ENCODE peak calls at places on chromosomes 2 and 18, in seven cellular contexts. T is H1, U is breast epithelium, P is HCT116, C is sigmoid colon, Y is endothelial cell of umbilical vein, D is HepG2. L is an unnamed sample.
A peak's percentile ranks its signal among the peaks of the same experiment; 100 is the strongest.

GRCh38 chr2:134160793-134161504 is 92.9 kb upstream of the MGAT5 start:
- DNase-seq in C (no peak), D (no peak), T (no peak), U (no peak), P (no peak), Y (peak; percentile 77), L (no peak)

GRCh38 chr2:70748002-70748779 is 19.8 kb downstream of the ADD2 start:
- DNase-seq in U (no peak), T (peak; percentile 38), P (peak; percentile 10), D (peak; percentile 16), C (no peak), Y (no peak), L (no peak)

GRCh38 chr2:213932-214693 is 49.7 kb downstream of the SH3YL1 start:
- DNase-seq in T (no peak), P (no peak), U (no peak), Y (no peak), C (no peak), D (no peak), L (no peak)

GRCh38 chr2:133812826-133813617 is 244.8 kb upstream of the NCKAP5 start:
- DNase-seq in P (peak; percentile 65), D (no peak), Y (peak; percentile 78), U (no peak), C (no peak), T (no peak), L (no peak)

GRCh38 chr2:88711897-88712296 is 20.4 kb downstream of the RPIA start:
- DNase-seq in C (no peak), Y (no peak), P (no peak), T (no peak), D (no peak), U (no peak), L (no peak)

GRCh38 chr2:74332550-74333174 is 10.6 kb downstream of the SLC4A5 start:
- DNase-seq in D (no peak), Y (no peak), P (no peak), C (no peak), U (no peak), T (no peak), L (no peak)

GRCh38 chr18:38695559-38696270 is 1130.1 kb upstream of the CELF4 start:
- DNase-seq in U (no peak), T (no peak), D (no peak), P (no peak), Y (no peak), C (no peak), L (no peak)

GRCh38 chr2:24576617-24577016 is 85.6 kb downstream of the NCOA1 start:
- DNase-seq in T (no peak), C (no peak), U (no peak), D (no peak), Y (no peak), P (no peak), L (no peak)

GRCh38 chr18:22228930-22229329 is 59.5 kb downstream of the GATA6 start:
- DNase-seq in Y (no peak), D (no peak), P (no peak), T (no peak), U (no peak), C (no peak), L (no peak)

GRCh38 chr2:164068063-164068462 is 332.3 kb upstream of the FIGN start:
- DNase-seq in U (no peak), T (no peak), Y (no peak), C (no peak), P (no peak), D (no peak), L (no peak)

GRCh38 chr2:49914281-49914680 is 760.0 kb upstream of the FSHR start:
- DNase-seq in U (no peak), Y (no peak), C (no peak), P (no peak), T (no peak), D (no peak), L (no peak)

GRCh38 chr2:236612737-236613136 is 43.1 kb downstream of the ACKR3 start:
- DNase-seq in U (no peak), P (no peak), D (no peak), T (no peak), C (no peak), Y (no peak), L (no peak)

GRCh38 chr2:164887434-164888112 is 46.0 kb upstream of the COBLL1 start:
- DNase-seq in U (no peak), D (peak; percentile 97), P (no peak), Y (no peak), C (no peak), T (no peak), L (no peak)

GRCh38 chr2:15734871-15735737 is 143.4 kb downstream of the DDX1 start:
- DNase-seq in T (no peak), D (no peak), Y (no peak), P (no peak), U (no peak), C (no peak), L (no peak)
- H3K27ac ChIP-seq in T (no peak overlapping the region), D (no peak overlapping the region), Y (no peak overlapping the region), P (no peak overlapping the region), U (no peak overlapping the region), C (peak overlapping the region; percentile 52), L (no peak overlapping the region)

GRCh38 chr2:135664623-135665068 is 77.0 kb upstream of the UBXN4 start:
- DNase-seq in T (no peak), D (no peak), P (no peak), U (no peak), Y (peak; percentile 31), C (no peak), L (no peak)

GRCh38 chr2:135657806-135658582 is 83.7 kb upstream of the UBXN4 start:
- DNase-seq in Y (no peak), D (no peak), C (no peak), P (no peak), T (no peak), U (no peak), L (no peak)

GRCh38 chr2:135662088-135662487 is 79.6 kb upstream of the UBXN4 start:
- DNase-seq in U (no peak), P (no peak), D (no peak), Y (no peak), C (no peak), T (no peak), L (no peak)

GRCh38 chr2:135667045-135667444 is 74.6 kb upstream of the UBXN4 start:
- DNase-seq in P (no peak), Y (peak; percentile 49), C (no peak), D (no peak), U (no peak), T (no peak), L (no peak)

DNA sequence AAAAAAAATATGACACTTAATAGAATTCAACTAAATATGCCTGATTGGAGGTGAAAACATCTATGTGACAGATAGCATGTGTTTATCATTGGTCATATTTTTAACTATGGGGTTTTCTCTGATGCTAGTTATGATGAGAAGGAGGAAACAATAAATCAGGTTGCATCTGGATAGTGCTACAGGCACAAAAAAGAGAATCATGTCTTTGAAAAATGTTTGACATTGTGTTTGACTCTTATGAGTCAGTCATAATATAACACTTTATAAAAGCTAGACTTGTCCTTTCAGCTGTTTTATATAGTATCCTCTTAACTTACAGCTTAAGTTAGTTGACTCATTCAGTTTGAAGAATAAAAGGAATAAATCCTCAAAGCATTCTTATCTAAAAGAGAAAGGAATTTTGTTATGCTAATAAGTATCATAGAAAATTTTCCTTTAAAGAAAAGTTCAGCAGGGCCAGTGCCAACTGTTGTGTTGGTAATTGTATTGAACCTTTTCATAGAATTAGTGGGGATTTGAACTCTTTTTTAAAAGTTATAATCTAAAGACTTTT is 78.4 kb upstream of the UBXN4 start:
- DNase-seq in C (no peak), D (no peak), U (no peak), T (no peak), Y (no peak), P (no peak), L (no peak)
- H3K9me3 ChIP-seq in C (no peaks in the 10 kb centered on the region), D (no peaks in the 10 kb centered on the region), U (no peaks in the 10 kb centered on the region), T (no peaks in the 10 kb centered on the region), Y (no peaks in the 10 kb centered on the region), P (no peaks in the 10 kb centered on the region), L (no peaks in the 10 kb centered on the region)

GRCh38 chr2:98281607-98282006 is 64.6 kb upstream of the CNGA3 start:
- DNase-seq in T (no peak), C (no peak), Y (no peak), U (no peak), P (no peak), D (no peak), L (no peak)

GRCh38 chr2:98277156-98277859 is 68.9 kb upstream of the CNGA3 start:
- DNase-seq in U (no peak), T (no peak), Y (no peak), C (no peak), P (no peak), D (no peak), L (peak; percentile 60)

GRCh38 chr2:98278074-98278473 is 68.2 kb upstream of the CNGA3 start:
- DNase-seq in D (no peak), Y (no peak), T (no peak), U (no peak), C (no peak), P (no peak), L (no peak)

GRCh38 chr2:98282109-98282508 is 64.1 kb upstream of the CNGA3 start:
- DNase-seq in T (no peak), U (no peak), P (no peak), C (no peak), D (no peak), Y (no peak), L (no peak)

GRCh38 chr2:98280376-98281102 is 65.7 kb upstream of the CNGA3 start:
- DNase-seq in P (no peak), C (no peak), T (no peak), D (no peak), U (no peak), Y (peak; percentile 37), L (peak; percentile 79)
- TF ChIP-seq POLR2AphosphoS5 in P (no peak), C (no peak), T (no peak), D (no peak), U (no peak), Y (no peak), L (no peak)

GRCh38 chr2:158031371-158031770 is 70.3 kb upstream of the UPP2 start:
- DNase-seq in P (no peak), D (no peak), T (no peak), C (no peak), Y (no peak), U (no peak), L (no peak)

GRCh38 chr2:158022888-158023287 is 78.8 kb upstream of the UPP2 start:
- DNase-seq in P (no peak), Y (no peak), T (no peak), U (no peak), C (no peak), D (no peak), L (no peak)

GRCh38 chr2:158024288-158024898 is 77.3 kb upstream of the UPP2 start:
- DNase-seq in D (peak; percentile 29), C (no peak), T (peak; percentile 79), Y (peak; percentile 61), U (no peak), P (no peak), L (peak; percentile 48)

DNA sequence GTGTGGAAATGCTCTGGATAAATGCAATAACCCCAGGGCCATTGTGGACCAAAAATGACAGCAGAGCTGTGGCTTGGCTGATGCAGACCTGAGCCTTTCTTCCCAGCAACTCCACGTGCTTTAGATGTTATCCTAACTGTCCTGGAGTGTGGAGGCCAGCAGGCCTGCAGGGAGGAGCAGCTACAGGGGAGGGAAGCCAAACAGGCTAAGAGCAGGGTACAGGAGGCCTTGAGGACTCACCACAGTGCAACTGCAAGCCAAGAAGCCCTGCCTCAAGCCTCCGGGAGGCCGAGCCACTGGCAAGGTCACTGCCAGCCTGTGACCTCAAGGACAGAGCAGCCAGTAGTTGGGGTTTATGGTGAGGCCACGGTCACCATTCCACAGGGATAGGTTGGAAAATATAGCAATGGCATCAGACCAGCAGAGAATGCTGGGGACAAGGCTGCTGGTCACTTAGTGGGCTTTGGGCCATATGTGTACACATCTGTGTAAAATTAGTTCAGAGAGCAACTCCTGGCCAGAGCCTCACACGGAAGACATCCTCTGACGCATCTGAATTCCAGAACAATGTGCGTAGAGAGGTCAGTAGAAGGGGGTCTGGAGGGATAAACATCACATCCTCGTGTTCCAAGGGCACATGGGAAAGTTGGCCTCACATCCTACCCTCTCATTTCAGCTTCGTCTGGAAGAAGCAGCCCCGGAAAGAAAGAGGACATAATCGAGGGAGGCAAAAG is 76.2 kb upstream of the UPP2 start:
- DNase-seq in U (no peak), D (peak; percentile 11), Y (no peak), C (no peak), P (no peak), T (no peak), L (no peak)
- H3K27ac ChIP-seq in U (peak overlapping the region; percentile 71), D (no peak overlapping the region), Y (no peak overlapping the region), C (no peak overlapping the region), P (no peak overlapping the region), T (no peak overlapping the region), L (no peak overlapping the region)

L was measured in transverse colon.